ENCODE peak calls at places on chromosome 10, in five cellular contexts. M is EH, D is T-helper 9 cell, Z is right cardiac atrium, O is hypothalamus. L is an unnamed sample.

GRCh38 chr10:65123120-65123519 is 1601.9 kb downstream of the REEP3 start:
- DNase-seq in M (no peak), D (no peak), Z (no peak), O (no peak), L (no peak)

GRCh38 chr10:129940617-129941198 is 23.4 kb downstream of the EBF3 start:
- DNase-seq in M (no peak), D (no peak), Z (no peak), O (no peak), L (peak)

GRCh38 chr10:68088744-68089143 is 13.7 kb upstream of the HERC4 start:
- DNase-seq in M (peak), D (no peak), Z (no peak), O (no peak), L (no peak)

GRCh38 chr10:86362566-86363183 is 3.9 kb downstream of the GRID1 start:
- DNase-seq in M (no peak), D (no peak), Z (no peak), O (no peak), L (peak)

GRCh38 chr10:63267414-63268138 is 134.4 kb downstream of the NRBF2 start:
- DNase-seq in M (peak), D (no peak), Z (no peak), O (no peak), L (no peak)

GRCh38 chr10:99709480-99710229 is 22.3 kb downstream of the COX15 start:
- DNase-seq in M (peak), D (no peak), Z (no peak), O (no peak), L (no peak)

GRCh38 chr10:28248092-28248491 is 54.8 kb downstream of the MPP7 start:
- DNase-seq in M (peak), D (no peak), Z (no peak), O (no peak), L (no peak)

GRCh38 chr10:51341216-51341615 is 266.9 kb downstream of the PRKG1 start:
- DNase-seq in M (peak), D (no peak), Z (no peak), O (no peak), L (no peak)

GRCh38 chr10:84539244-84539643 is 210.9 kb downstream of the CCSER2 start:
- DNase-seq in M (peak), D (no peak), Z (no peak), O (no peak), L (no peak)

GRCh38 chr10:6918305-6918704 is 338.2 kb upstream of the PRKCQ start:
- DNase-seq in M (peak), D (peak), Z (no peak), O (no peak), L (no peak)

GRCh38 chr10:73875139-73875475 is 752 bp upstream of the CAMK2G start:
- DNase-seq in M (no peak), D (no peak), Z (no peak), O (no peak), L (no peak)